ENCODE peak calls at places on chromosomes 4 and X, in five cellular contexts. One of them, this sample, is unnamed.
A peak's percentile ranks its signal among the peaks of the same experiment; 100 is the strongest.

GRCh38 chrX:65745992-65746391 is 78.5 kb downstream of the MSN start:
- DNase-seq in neural progenitor cell: no peak
- DNase-seq in PC-3: peak; percentile 13
- DNase-seq in HCT116: no peak
- DNase-seq in astrocyte: no peak
- DNase-seq in this sample: no peak

GRCh38 chrX:150587585-150588503 is 19.4 kb downstream of the MTM1 start:
- DNase-seq in PC-3: peak; percentile 50
- DNase-seq in neural progenitor cell: no peak
- DNase-seq in astrocyte: no peak
- DNase-seq in HCT116: no peak
- DNase-seq in this sample: peak; percentile 39

GRCh38 chr4:183823394-183823793 is 81.7 kb upstream of the STOX2 start:
- DNase-seq in PC-3: peak; percentile 79
- DNase-seq in astrocyte: peak; percentile 79
- DNase-seq in neural progenitor cell: peak; percentile 31
- DNase-seq in HCT116: no peak
- DNase-seq in this sample: no peak

GRCh38 chrX:140495739-140496138 is 9.1 kb downstream of the SOX3 start:
- DNase-seq in PC-3: no peak
- DNase-seq in astrocyte: no peak
- DNase-seq in neural progenitor cell: no peak
- DNase-seq in HCT116: no peak
- DNase-seq in this sample: no peak

GRCh38 chr4:179285696-179286095 is 1843.5 kb upstream of the AGA start:
- DNase-seq in HCT116: no peak
- DNase-seq in PC-3: no peak
- DNase-seq in astrocyte: no peak
- DNase-seq in neural progenitor cell: no peak
- DNase-seq in this sample: no peak

GRCh38 chrX:149013081-149013480 is 492.0 kb downstream of the IDS start:
- DNase-seq in HCT116: no peak
- DNase-seq in neural progenitor cell: no peak
- DNase-seq in PC-3: no peak
- DNase-seq in astrocyte: no peak
- DNase-seq in this sample: no peak

GRCh38 chr4:40702800-40703151 is 47.0 kb upstream of the NSUN7 start:
- DNase-seq in neural progenitor cell: no peak
- DNase-seq in HCT116: no peak
- DNase-seq in PC-3: peak; percentile 9
- DNase-seq in astrocyte: no peak
- DNase-seq in this sample: no peak

GRCh38 chr4:16588651-16589050 is 309.8 kb downstream of the LDB2 start:
- DNase-seq in neural progenitor cell: no peak
- DNase-seq in astrocyte: no peak
- DNase-seq in HCT116: no peak
- DNase-seq in PC-3: peak; percentile 76
- DNase-seq in this sample: no peak

GRCh38 chrX:110218591-110218990 is 99.3 kb downstream of the AMMECR1 start:
- DNase-seq in PC-3: no peak
- DNase-seq in astrocyte: peak; percentile 16
- DNase-seq in HCT116: no peak
- DNase-seq in neural progenitor cell: no peak
- DNase-seq in this sample: peak; percentile 48

GRCh38 chr4:1462009-1462767 is 55.9 kb upstream of the NKX1-1 start:
- DNase-seq in PC-3: no peak
- DNase-seq in neural progenitor cell: no peak
- DNase-seq in astrocyte: no peak
- DNase-seq in HCT116: no peak
- DNase-seq in this sample: no peak
- TF ChIP-seq EZH2 in PC-3: no peak
- TF ChIP-seq EZH2 in neural progenitor cell: no peak
- TF ChIP-seq EZH2 in astrocyte: no peak
- TF ChIP-seq EZH2 in HCT116: no peak
- TF ChIP-seq EZH2 in this sample: no peak

DNA sequence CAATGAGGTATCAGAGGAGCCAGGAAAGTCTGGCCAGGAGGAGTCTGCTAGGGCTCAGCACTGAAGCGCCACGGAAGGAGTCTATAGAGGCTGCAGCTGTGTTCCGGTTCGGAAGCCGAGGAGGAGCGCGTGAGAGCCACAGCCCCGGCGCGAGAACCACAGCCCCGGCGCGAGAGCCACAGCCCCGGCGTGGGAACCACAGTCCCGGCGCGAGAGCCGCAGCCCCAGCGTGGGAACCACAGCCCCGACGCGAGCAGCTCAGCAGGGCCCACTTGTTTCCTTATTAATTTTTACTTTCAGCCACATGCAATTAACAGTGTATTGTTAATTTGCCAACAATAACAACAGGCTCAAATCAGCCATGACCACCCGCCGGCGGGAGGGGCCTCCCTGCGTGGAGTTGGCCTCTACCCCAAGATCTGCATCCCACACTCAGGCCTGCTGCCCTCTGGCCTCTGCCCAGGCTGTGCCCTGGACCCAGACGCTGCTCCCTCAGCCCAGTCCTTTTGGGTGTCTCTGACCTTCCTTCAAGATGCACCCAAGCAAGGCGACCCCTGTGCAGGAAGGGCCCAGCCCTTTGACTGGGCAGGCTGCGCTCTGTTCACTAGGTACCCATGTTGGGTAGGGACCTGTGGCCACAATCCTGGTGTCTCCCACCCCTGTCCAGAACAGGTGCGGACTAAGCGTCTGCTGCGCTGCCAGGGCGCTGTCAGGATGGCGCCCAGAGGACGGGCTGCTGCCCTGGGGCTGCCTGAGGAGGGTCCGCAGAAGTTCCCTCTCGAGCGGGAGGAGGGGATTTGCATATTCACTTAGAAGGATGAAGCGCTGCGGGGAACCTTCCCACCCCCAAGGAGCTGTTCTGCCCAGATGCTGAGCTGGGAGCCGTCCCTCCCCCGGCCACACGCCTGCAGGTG is 113.8 kb downstream of the ADRA2C start:
- DNase-seq in neural progenitor cell: no peak
- DNase-seq in astrocyte: no peak
- DNase-seq in HCT116: no peak
- DNase-seq in PC-3: no peak
- DNase-seq in this sample: no peak
- TF ChIP-seq EZH2 in neural progenitor cell: no peak
- TF ChIP-seq EZH2 in astrocyte: peak; percentile 77
- TF ChIP-seq EZH2 in HCT116: no peak
- TF ChIP-seq EZH2 in PC-3: no peak
- TF ChIP-seq EZH2 in this sample: no peak

DNA sequence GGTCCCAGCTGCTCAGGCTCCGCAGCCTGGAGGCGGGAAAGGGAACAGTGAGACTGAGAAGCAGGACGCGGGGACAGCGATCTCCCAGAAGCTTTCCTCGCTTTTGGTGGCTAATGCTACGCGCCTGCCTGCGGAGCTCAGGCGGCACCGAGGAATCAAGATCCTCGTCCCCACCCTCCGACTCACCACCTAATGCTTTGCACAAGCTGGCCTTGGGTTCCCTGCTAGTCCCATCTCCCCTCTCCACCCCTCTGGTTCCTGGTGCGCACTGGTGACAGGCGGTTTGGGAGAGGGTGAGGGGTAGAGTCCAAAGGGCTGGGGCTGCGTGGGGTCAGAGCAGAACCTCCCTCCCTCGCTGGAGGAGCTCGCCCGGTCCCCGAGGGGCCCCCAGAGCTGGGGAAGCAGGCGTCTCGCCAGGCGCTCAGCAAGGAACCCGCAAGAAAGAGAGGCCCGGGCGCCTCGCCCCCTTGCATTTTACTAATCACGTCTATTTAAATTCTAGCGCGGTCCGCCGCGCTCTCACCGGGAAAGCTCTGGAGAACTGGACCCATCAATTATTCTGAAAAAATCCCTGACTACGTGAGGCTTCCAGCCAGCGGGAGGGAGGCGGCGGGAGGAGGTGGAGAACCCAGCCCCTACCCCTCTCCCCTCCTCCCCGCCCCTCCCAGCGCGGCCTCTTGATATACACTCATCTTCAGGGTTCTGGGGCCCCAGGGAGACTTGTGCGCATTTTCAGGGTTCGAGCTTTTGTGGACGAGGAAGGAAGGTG is 9.1 kb downstream of the POU4F2 start:
- DNase-seq in astrocyte: no peak
- DNase-seq in PC-3: no peak
- DNase-seq in neural progenitor cell: peak; percentile 78
- DNase-seq in HCT116: no peak
- DNase-seq in this sample: peak; percentile 25
- TF ChIP-seq EZH2 in astrocyte: peak; percentile 75
- TF ChIP-seq EZH2 in PC-3: no peak
- TF ChIP-seq EZH2 in neural progenitor cell: peak; percentile 64
- TF ChIP-seq EZH2 in HCT116: no peak
- TF ChIP-seq EZH2 in this sample: no peak

GRCh38 chr4:182143822-182144620 is 99.2 kb upstream of the TENM3 start:
- DNase-seq in neural progenitor cell: peak; percentile 88
- DNase-seq in astrocyte: peak; percentile 89
- DNase-seq in HCT116: no peak
- DNase-seq in PC-3: peak; percentile 4
- DNase-seq in this sample: peak; percentile 80
- TF ChIP-seq EZH2 in neural progenitor cell: no peak
- TF ChIP-seq EZH2 in astrocyte: no peak
- TF ChIP-seq EZH2 in HCT116: no peak
- TF ChIP-seq EZH2 in PC-3: peak; percentile 95
- TF ChIP-seq EZH2 in this sample: no peak

GRCh38 chr4:142845293-142846070 is 619 bp downstream of the INPP4B start:
- DNase-seq in PC-3: peak; percentile 27
- DNase-seq in neural progenitor cell: peak; percentile 55
- DNase-seq in astrocyte: no peak
- DNase-seq in HCT116: no peak
- DNase-seq in this sample: no peak
- TF ChIP-seq EZH2 in PC-3: no peak
- TF ChIP-seq EZH2 in neural progenitor cell: peak; percentile 43
- TF ChIP-seq EZH2 in astrocyte: no peak
- TF ChIP-seq EZH2 in HCT116: no peak
- TF ChIP-seq EZH2 in this sample: no peak

DNA sequence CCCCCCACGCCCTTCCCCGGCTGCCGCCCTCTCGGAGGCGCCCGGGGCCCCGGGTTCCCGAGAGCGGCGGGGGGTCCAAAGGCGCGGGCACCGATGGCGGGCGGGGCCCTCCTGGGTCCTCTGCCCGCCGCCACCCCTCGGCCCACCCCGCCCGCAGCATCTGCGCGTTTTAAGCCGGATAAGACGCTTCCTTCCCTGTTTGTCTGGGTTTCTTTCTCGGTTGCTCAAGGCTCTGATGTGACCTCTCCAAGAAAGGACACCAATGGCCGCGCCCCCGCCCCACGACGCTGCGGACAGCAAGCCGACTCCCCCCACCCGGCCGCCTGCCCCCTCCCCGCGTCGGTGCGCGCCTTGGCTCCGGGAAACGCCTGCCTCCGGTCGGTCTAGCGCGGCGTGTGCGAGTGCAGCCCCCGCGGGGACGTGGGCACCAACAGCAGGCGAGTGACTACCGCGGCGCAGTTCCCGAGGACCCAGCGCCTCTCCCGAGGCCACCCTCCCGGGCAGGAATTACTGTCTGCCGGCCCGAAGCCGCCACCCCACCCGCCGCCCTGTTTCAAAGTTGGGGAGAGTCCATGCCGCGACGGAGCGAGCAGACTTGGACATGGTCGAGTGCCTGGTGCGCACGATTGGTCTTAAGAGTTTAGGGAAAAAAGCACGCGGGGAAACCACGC is 21.1 kb upstream of the HMX1 start:
- DNase-seq in HCT116: no peak
- DNase-seq in PC-3: no peak
- DNase-seq in neural progenitor cell: peak; percentile 23
- DNase-seq in astrocyte: no peak
- DNase-seq in this sample: no peak
- TF ChIP-seq EZH2 in HCT116: no peak
- TF ChIP-seq EZH2 in PC-3: no peak
- TF ChIP-seq EZH2 in neural progenitor cell: no peak
- TF ChIP-seq EZH2 in astrocyte: no peak
- TF ChIP-seq EZH2 in this sample: peak; percentile 91